ENCODE peak calls at places on chromosomes 16 and 17, in five cellular contexts. K, A, Q, L and F are unnamed samples.

GRCh38 chr17:60421273-60422161 is 772 bp upstream of the CHCT1 start:
- DNase-seq in K (peak), A (peak), Q (peak), L (peak), F (no peak)

GRCh38 chr16:1920727-1921155 is 2.5 kb upstream of the HS3ST6 start:
- DNase-seq in K (no peak), A (no peak), Q (peak), L (peak), F (no peak)

GRCh38 chr17:32482568-32483320 is 4.0 kb upstream of the CDK5R1 start:
- DNase-seq in K (no peak), A (no peak), Q (peak), L (no peak), F (no peak)

GRCh38 chr16:88569985-88570690 is at the start of gene ZC3H18:
- DNase-seq in K (peak), A (peak), Q (peak), L (peak), F (peak)

GRCh38 chr16:87185313-87185712 is 131.9 kb downstream of the C16orf95 start:
- DNase-seq in K (no peak), A (no peak), Q (no peak), L (no peak), F (no peak)

GRCh38 chr16:86252596-86252995 is 257.7 kb upstream of the FOXF1 start:
- DNase-seq in K (no peak), A (no peak), Q (peak), L (no peak), F (no peak)

GRCh38 chr16:87132361-87133014 is 184.7 kb downstream of the C16orf95 start:
- DNase-seq in K (peak), A (no peak), Q (no peak), L (no peak), F (peak)

GRCh38 chr17:76202516-76202915 is 37.8 kb downstream of the RNF157 start:
- DNase-seq in K (peak), A (no peak), Q (no peak), L (no peak), F (no peak)

GRCh38 chr16:89557230-89557935 is 3.1 kb upstream of the RPL13 start:
- DNase-seq in K (no peak), A (peak), Q (peak), L (peak), F (no peak)

GRCh38 chr16:79862601-79863000 is 262.1 kb upstream of the MAF start:
- DNase-seq in K (no peak), A (no peak), Q (no peak), L (no peak), F (no peak)

GRCh38 chr17:64198711-64199110 is 64.3 kb downstream of the TEX2 start:
- DNase-seq in K (no peak), A (no peak), Q (no peak), L (no peak), F (no peak)

GRCh38 chr17:38327936-38328335 is 15.8 kb downstream of the GPR179 start:
- DNase-seq in K (no peak), A (no peak), Q (no peak), L (no peak), F (no peak)

GRCh38 chr17:81232616-81233241 is 6.1 kb downstream of the TEPSIN start:
- DNase-seq in K (no peak), A (no peak), Q (no peak), L (no peak), F (no peak)

GRCh38 chr16:490768-491167 is 36.7 kb upstream of the CAPN15 start:
- DNase-seq in K (no peak), A (no peak), Q (no peak), L (no peak), F (no peak)

GRCh38 chr17:73283841-73284282 is 22.2 kb upstream of the CPSF4L start:
- DNase-seq in K (no peak), A (no peak), Q (peak), L (no peak), F (no peak)

GRCh38 chr17:67390646-67391480 is 13.8 kb downstream of the PITPNC1 start:
- DNase-seq in K (no peak), A (peak), Q (no peak), L (peak), F (peak)

GRCh38 chr17:29732613-29733012 is 109.9 kb upstream of the CORO6 start:
- DNase-seq in K (peak), A (no peak), Q (no peak), L (no peak), F (no peak)

GRCh38 chr16:30077656-30078055 is 1.9 kb downstream of the PPP4C start:
- DNase-seq in K (no peak), A (no peak), Q (no peak), L (no peak), F (no peak)

GRCh38 chr17:76841776-76842405 is 26.3 kb upstream of the MGAT5B start:
- DNase-seq in K (no peak), A (no peak), Q (peak), L (no peak), F (no peak)

GRCh38 chr17:28180449-28180848 is 138.0 kb downstream of the NLK start:
- DNase-seq in K (no peak), A (no peak), Q (no peak), L (no peak), F (no peak)

GRCh38 chr16:6349725-6350124 is 982.9 kb upstream of the RBFOX1 start:
- DNase-seq in K (no peak), A (no peak), Q (no peak), L (no peak), F (no peak)
- TF ChIP-seq CTCF in K (no peak), A (no peak), Q (peak), L (no peak), F (no peak)

GRCh38 chr17:50184057-50184456 is 17.4 kb downstream of the COL1A1 start:
- DNase-seq in K (no peak), A (no peak), Q (peak), L (no peak), F (no peak)

GRCh38 chr17:50183439-50184001 is 17.7 kb downstream of the SGCA start:
- DNase-seq in K (no peak), A (no peak), Q (no peak), L (no peak), F (no peak)

GRCh38 chr17:50185724-50186545 is 15.5 kb downstream of the COL1A1 start:
- DNase-seq in K (no peak), A (no peak), Q (no peak), L (no peak), F (no peak)

GRCh38 chr17:50182783-50183438 is 17.1 kb downstream of the SGCA start:
- DNase-seq in K (no peak), A (no peak), Q (no peak), L (no peak), F (no peak)

GRCh38 chr17:50184611-50185398 is 16.6 kb downstream of the COL1A1 start:
- DNase-seq in K (peak), A (no peak), Q (no peak), L (no peak), F (no peak)
- TF ChIP-seq CTCF in K (no peak), A (no peak), Q (no peak), L (no peak), F (no peak)

DNA sequence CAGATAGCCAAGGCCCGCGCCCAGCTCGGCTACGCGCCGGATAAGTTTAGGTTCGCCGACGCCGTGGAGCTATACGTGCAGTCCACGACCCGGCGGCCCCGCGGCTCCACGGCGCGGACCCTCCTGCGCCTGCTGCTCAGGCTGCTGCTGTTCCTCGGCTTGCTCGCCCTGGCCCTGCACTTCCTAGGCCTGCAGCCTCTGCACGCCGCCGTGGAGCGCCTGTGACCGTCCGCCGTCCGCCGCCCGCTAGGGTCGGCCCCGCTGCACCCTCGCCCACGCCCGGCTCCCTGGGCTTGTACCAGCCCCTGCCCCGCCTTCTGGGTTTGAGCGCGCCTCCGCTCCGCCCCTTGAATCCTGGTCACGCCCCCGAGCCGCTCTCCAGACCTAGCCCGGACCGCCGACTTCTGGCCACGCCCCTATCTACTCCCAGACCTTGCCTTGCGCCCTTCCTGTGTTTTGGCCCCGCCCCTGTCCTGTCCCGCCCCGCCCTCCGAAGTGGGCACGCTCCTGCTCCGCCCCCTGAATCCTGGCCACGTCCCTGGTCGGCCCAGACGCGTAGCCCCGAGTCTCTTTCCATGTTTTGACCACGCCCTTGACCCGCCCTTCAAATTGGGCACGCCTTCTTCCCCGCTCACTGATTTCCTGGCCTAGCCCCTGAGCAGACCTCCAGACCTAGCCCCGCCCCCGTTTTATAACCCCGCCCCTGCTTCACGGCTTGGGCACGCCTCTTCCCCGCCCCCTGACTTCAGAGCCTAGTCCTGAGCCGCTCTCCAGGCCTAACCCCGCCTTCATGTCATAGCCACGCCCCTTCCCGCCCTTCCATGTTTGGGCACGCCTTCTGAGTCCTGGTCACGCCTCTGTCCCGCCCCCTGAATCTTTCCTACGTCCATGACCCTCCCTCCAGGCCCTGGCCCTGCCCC is 15.6 kb upstream of the EEF2K start:
- DNase-seq in K (peak), A (peak), Q (peak), L (peak), F (peak)
- TF ChIP-seq CTCF in K (no peak), A (no peak), Q (no peak), L (no peak), F (no peak)

GRCh38 chr17:50117202-50118040 is 12.5 kb downstream of the SAMD14 start:
- DNase-seq in K (peak), A (peak), Q (peak), L (peak), F (no peak)
- TF ChIP-seq CTCF in K (peak), A (peak), Q (peak), L (no peak), F (peak)

GRCh38 chr17:68511254-68511670 is 968 bp upstream of the PRKAR1A start:
- DNase-seq in K (no peak), A (no peak), Q (no peak), L (peak), F (no peak)
- TF ChIP-seq CTCF in K (no peak), A (no peak), Q (peak), L (no peak), F (peak)

GRCh38 chr16:67260426-67261063 is 11.8 kb downstream of the SLC9A5 start:
- DNase-seq in K (no peak), A (no peak), Q (peak), L (no peak), F (peak)
- TF ChIP-seq CTCF in K (peak), A (no peak), Q (peak), L (peak), F (peak)

GRCh38 chr16:5075637-5076036 is 4.0 kb downstream of the ALG1 start:
- DNase-seq in K (no peak), A (no peak), Q (peak), L (no peak), F (no peak)
- TF ChIP-seq CTCF in K (no peak), A (no peak), Q (peak), L (no peak), F (no peak)